ENCODE peak calls at places on chromosomes 6 and 20, in five cellular contexts. T is neural progenitor cell; C is psoas muscle; K is effector memory CD4-positive, alpha-beta T cell; F is OCI-LY7. L is an unnamed sample. For H3K4me1, the result is how much of the 10 kb centered on the place peaks cover.

GRCh38 chr6:118743744-118744143 is 92.4 kb upstream of the CEP85L start:
- DNase-seq in T (no peak), C (no peak), K (no peak), F (no peak), L (no peak)

GRCh38 chr20:21708738-21709534 is 3.5 kb downstream of the PAX1 start:
- DNase-seq in T (no peak), C (no peak), K (no peak), F (no peak), L (no peak)

GRCh38 chr6:84696181-84696580 is 68.2 kb downstream of the TBX18 start:
- DNase-seq in T (no peak), C (no peak), K (no peak), F (no peak), L (no peak)

GRCh38 chr20:63846128-63846771 is 15.0 kb upstream of the ABHD16B start:
- DNase-seq in T (peak), C (peak), K (no peak), F (no peak), L (no peak)

GRCh38 chr6:161891542-161891941 is 617.7 kb upstream of the AGPAT4 start:
- DNase-seq in T (no peak), C (no peak), K (no peak), F (no peak), L (no peak)

GRCh38 chr6:34146021-34146782 is at the start of gene GRM4:
- DNase-seq in T (no peak), C (no peak), K (no peak), F (no peak), L (no peak)

GRCh38 chr20:57610261-57610952 is 9.8 kb downstream of the ZBP1 start:
- DNase-seq in T (no peak), C (no peak), K (no peak), F (no peak), L (no peak)

GRCh38 chr6:106908386-106908840 is 66.1 kb downstream of the CD24 start:
- DNase-seq in T (no peak), C (no peak), K (no peak), F (no peak), L (no peak)

GRCh38 chr20:59632426-59633113 is 28.2 kb downstream of the PHACTR3 start:
- DNase-seq in T (no peak), C (no peak), K (no peak), F (no peak), L (no peak)

GRCh38 chr20:57114290-57115005 is 152.0 kb downstream of the BMP7 start:
- DNase-seq in T (no peak), C (no peak), K (no peak), F (no peak), L (no peak)

GRCh38 chr6:37985355-37985754 is 165.8 kb downstream of the ZFAND3 start:
- DNase-seq in T (no peak), C (no peak), K (no peak), F (no peak), L (no peak)

GRCh38 chr6:147416622-147417021 is 91.9 kb upstream of the SAMD5 start:
- DNase-seq in T (no peak), C (no peak), K (no peak), F (no peak), L (no peak)

GRCh38 chr6:125236536-125237327 is 65.0 kb downstream of the HDDC2 start:
- DNase-seq in T (no peak), C (no peak), K (no peak), F (no peak), L (no peak)

GRCh38 chr6:168678177-168678576 is 237.2 kb downstream of the SMOC2 start:
- DNase-seq in T (no peak), C (no peak), K (no peak), F (no peak), L (no peak)

GRCh38 chr6:168007592-168008338 is 10.3 kb downstream of the KIF25 start:
- DNase-seq in T (no peak), C (no peak), K (no peak), F (no peak), L (no peak)

GRCh38 chr6:157029980-157030690 is 253.0 kb downstream of the ARID1B start:
- DNase-seq in T (no peak), C (no peak), K (no peak), F (no peak), L (no peak)

GRCh38 chr6:159261983-159262382 is 92.8 kb downstream of the FNDC1 start:
- DNase-seq in T (no peak), C (no peak), K (no peak), F (no peak), L (no peak)

GRCh38 chr6:9361749-9362148 is 926.4 kb upstream of the SLC35B3 start:
- DNase-seq in T (no peak), C (no peak), K (no peak), F (no peak), L (no peak)

GRCh38 chr6:114007451-114007953 is 36.6 kb upstream of the HDAC2 start:
- DNase-seq in T (no peak), C (no peak), K (no peak), F (no peak), L (no peak)

GRCh38 chr6:81842254-81842653 is 89.8 kb upstream of the TENT5A start:
- DNase-seq in T (no peak), C (no peak), K (no peak), F (no peak), L (no peak)

GRCh38 chr6:90610671-90611542 is 24.0 kb upstream of the MAP3K7 start:
- DNase-seq in T (peak), C (peak), K (no peak), F (peak), L (peak)

GRCh38 chr20:23241416-23241815 is 109.2 kb upstream of the NXT1 start:
- DNase-seq in T (no peak), C (no peak), K (no peak), F (no peak), L (no peak)

GRCh38 chr6:141151710-141152417 is 980.9 kb upstream of the GJE1 start:
- DNase-seq in T (no peak), C (no peak), K (no peak), F (no peak), L (no peak)

GRCh38 chr6:41072836-41073202 is at the start of gene NFYA:
- DNase-seq in T (peak), C (peak), K (no peak), F (no peak), L (no peak)

GRCh38 chr6:158752613-158753012 is 66.6 kb downstream of the EZR start:
- DNase-seq in T (peak), C (no peak), K (no peak), F (peak), L (no peak)

GRCh38 chr6:53851561-53851960 is 56.8 kb downstream of the LRRC1 start:
- DNase-seq in T (no peak), C (no peak), K (no peak), F (no peak), L (no peak)

GRCh38 chr20:60371456-60371855 is 413.2 kb downstream of the CDH26 start:
- DNase-seq in T (no peak), C (no peak), K (no peak), F (no peak), L (no peak)

GRCh38 chr20:52972965-52973819 is 1.0 kb downstream of the TSHZ2 start:
- DNase-seq in T (peak), C (peak), K (no peak), F (no peak), L (peak)

GRCh38 chr6:112781236-112781635 is 434.1 kb downstream of the RFPL4B start:
- DNase-seq in T (peak), C (no peak), K (no peak), F (no peak), L (no peak)

GRCh38 chr6:29593199-29593598 is 8.3 kb downstream of the OR2H2 start:
- DNase-seq in T (no peak), C (no peak), K (no peak), F (no peak), L (no peak)

GRCh38 chr20:38268115-38268514 is 7.6 kb upstream of the KIAA1755 start:
- DNase-seq in T (no peak), C (no peak), K (no peak), F (no peak), L (no peak)

GRCh38 chr20:36777152-36777551 is 3.6 kb upstream of the DSN1 start:
- DNase-seq in T (no peak), C (no peak), K (no peak), F (no peak), L (no peak)

GRCh38 chr20:18005170-18005989 is 36.6 kb downstream of the MGME1 start:
- DNase-seq in T (no peak), C (no peak), K (no peak), F (peak), L (no peak)

GRCh38 chr6:80210618-80211017 is 104.1 kb downstream of the BCKDHB start:
- DNase-seq in T (peak), C (no peak), K (no peak), F (no peak), L (no peak)

GRCh38 chr6:115885636-115886366 is 174.9 kb downstream of the FRK start:
- DNase-seq in T (no peak), C (no peak), K (no peak), F (no peak), L (no peak)

GRCh38 chr6:158711264-158711663 is 61.4 kb downstream of the SYTL3 start:
- DNase-seq in T (no peak), C (no peak), K (no peak), F (no peak), L (no peak)

GRCh38 chr20:5829241-5829809 is 79.1 kb downstream of the SHLD1 start:
- DNase-seq in T (no peak), C (no peak), K (no peak), F (no peak), L (no peak)

GRCh38 chr6:107032051-107032450 is 4.1 kb downstream of the MTRES1 start:
- DNase-seq in T (no peak), C (no peak), K (no peak), F (no peak), L (no peak)

GRCh38 chr20:51382986-51383821 is 159.3 kb downstream of the NFATC2 start:
- DNase-seq in T (no peak), C (no peak), K (no peak), F (peak), L (no peak)

GRCh38 chr20:51383891-51384510 is 158.5 kb downstream of the NFATC2 start:
- DNase-seq in T (no peak), C (no peak), K (no peak), F (no peak), L (no peak)

GRCh38 chr20:51385941-51386530 is 156.5 kb downstream of the NFATC2 start:
- DNase-seq in T (peak), C (no peak), K (peak), F (peak), L (peak)

GRCh38 chr20:51386586-51386985 is 155.9 kb downstream of the NFATC2 start:
- DNase-seq in T (no peak), C (no peak), K (no peak), F (peak), L (no peak)

DNA sequence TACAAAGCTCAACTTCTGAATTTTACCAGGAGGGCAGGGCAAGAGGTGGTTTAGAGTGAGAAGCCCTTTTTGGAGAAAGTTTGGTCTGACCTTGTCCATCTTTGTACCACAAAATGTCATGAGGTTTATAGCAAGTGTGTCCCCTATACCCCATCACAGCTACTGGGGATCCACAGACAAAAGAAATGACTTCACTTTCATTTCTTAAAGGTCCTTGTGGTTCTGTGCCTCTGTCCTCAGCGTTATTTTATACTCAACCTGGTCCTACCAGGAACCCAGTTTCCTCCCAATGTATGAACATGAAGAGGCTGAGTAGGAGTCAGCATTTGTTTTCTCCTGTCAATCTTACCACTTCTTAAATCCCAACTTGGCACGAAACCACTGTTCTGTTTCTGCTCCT is 157.7 kb downstream of the NFATC2 start:
- DNase-seq in T (no peak), C (no peak), K (no peak), F (no peak), L (no peak)
- H3K4me3 ChIP-seq in T (no peak), C (no peak), K (no peak), F (peak), L (no peak)

GRCh38 chr20:50242863-50243609 is 52.4 kb downstream of the CEBPB start:
- DNase-seq in T (no peak), C (no peak), K (no peak), F (no peak), L (no peak)

GRCh38 chr20:50242178-50242514 is 51.5 kb downstream of the CEBPB start:
- DNase-seq in T (no peak), C (no peak), K (no peak), F (no peak), L (no peak)

GRCh38 chr20:50242548-50242862 is 51.9 kb downstream of the CEBPB start:
- DNase-seq in T (no peak), C (no peak), K (no peak), F (no peak), L (no peak)

GRCh38 chr20:50244352-50245149 is 53.9 kb downstream of the CEBPB start:
- DNase-seq in T (no peak), C (no peak), K (no peak), F (no peak), L (no peak)

GRCh38 chr20:50243610-50244351 is 53.2 kb downstream of the CEBPB start:
- DNase-seq in T (no peak), C (no peak), K (no peak), F (no peak), L (no peak)
- H3K4me1 ChIP-seq in T (under half), C (under half), K (under half), F (under half), L (under half)

DNA sequence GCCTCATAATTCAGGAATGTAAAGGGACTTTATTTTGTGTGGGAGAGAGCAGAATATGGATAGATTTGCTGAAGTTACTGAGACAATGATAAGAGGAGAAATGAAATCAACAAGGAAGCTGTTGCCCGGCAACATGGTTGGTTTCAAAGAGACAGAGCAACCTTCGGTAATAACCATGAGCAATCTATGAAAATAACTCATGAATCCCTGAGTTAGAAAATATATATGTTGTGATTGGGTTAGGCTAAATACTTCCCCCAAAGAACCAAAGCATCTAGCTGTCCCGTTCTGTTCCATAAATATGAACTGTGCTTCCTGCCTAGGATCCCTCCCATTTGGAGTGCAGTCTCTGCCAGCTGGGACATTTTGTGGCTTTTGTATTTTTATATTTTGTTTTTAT is 23.1 kb downstream of the SERPINB1 start:
- DNase-seq in T (no peak), C (no peak), K (no peak), F (no peak), L (peak)
- H3K4me3 ChIP-seq in T (no peak), C (peak), K (no peak), F (no peak), L (no peak)

GRCh38 chr6:31397901-31398300 is 5.5 kb upstream of the MICA start:
- DNase-seq in T (no peak), C (no peak), K (no peak), F (no peak), L (no peak)

GRCh38 chr6:31402324-31403282 is 792 bp upstream of the MICA start:
- DNase-seq in T (no peak), C (no peak), K (peak), F (peak), L (no peak)

GRCh38 chr6:31401403-31401802 is 2.0 kb upstream of the MICA start:
- DNase-seq in T (no peak), C (peak), K (no peak), F (no peak), L (no peak)

GRCh38 chr6:31400467-31401289 is 2.7 kb upstream of the MICA start:
- DNase-seq in T (peak), C (peak), K (peak), F (peak), L (peak)

GRCh38 chr6:31399589-31400466 is 3.6 kb upstream of the MICA start:
- DNase-seq in T (peak), C (peak), K (peak), F (peak), L (peak)
- H3K4me1 ChIP-seq in T (under half), C (under half), K (under half), F (under half), L (under half)

L was measured in naive thymus-derived CD4-positive, alpha-beta T cell.